ENCODE peak calls at places on chromosomes 2 and 18, in seven cellular contexts. One of them, this sample, is unnamed.

GRCh38 chr2:20522311-20522710 is 75.4 kb downstream of the RHOB start:
- DNase-seq in psoas muscle: no peak
- DNase-seq in hepatocyte: no peak
- DNase-seq in MM.1S: no peak
- DNase-seq in endodermal cell: no peak
- DNase-seq in cardiac muscle cell: no peak
- DNase-seq in pancreas: no peak
- DNase-seq in this sample: no peak

GRCh38 chr2:148391324-148391723 is 253.2 kb upstream of the EPC2 start:
- DNase-seq in cardiac muscle cell: no peak
- DNase-seq in psoas muscle: no peak
- DNase-seq in pancreas: no peak
- DNase-seq in hepatocyte: no peak
- DNase-seq in endodermal cell: no peak
- DNase-seq in MM.1S: no peak
- DNase-seq in this sample: no peak

GRCh38 chr2:228876296-228876695 is 394.8 kb downstream of the PID1 start:
- DNase-seq in hepatocyte: no peak
- DNase-seq in psoas muscle: no peak
- DNase-seq in endodermal cell: no peak
- DNase-seq in pancreas: no peak
- DNase-seq in cardiac muscle cell: no peak
- DNase-seq in MM.1S: no peak
- DNase-seq in this sample: no peak

GRCh38 chr2:120552800-120553471 is 182.7 kb upstream of the GLI2 start:
- DNase-seq in MM.1S: peak; percentile 37
- DNase-seq in pancreas: peak; percentile 96
- DNase-seq in endodermal cell: peak; percentile 98
- DNase-seq in hepatocyte: peak; percentile 93
- DNase-seq in cardiac muscle cell: peak; percentile 82
- DNase-seq in psoas muscle: peak; percentile 96
- DNase-seq in this sample: peak; percentile 93

GRCh38 chr18:14074187-14074586 is 58.0 kb downstream of the ZNF519 start:
- DNase-seq in endodermal cell: peak; percentile 69
- DNase-seq in MM.1S: no peak
- DNase-seq in psoas muscle: no peak
- DNase-seq in pancreas: no peak
- DNase-seq in hepatocyte: no peak
- DNase-seq in cardiac muscle cell: no peak
- DNase-seq in this sample: no peak

GRCh38 chr2:158504088-158504487 is 47.3 kb downstream of the PKP4 start:
- DNase-seq in endodermal cell: no peak
- DNase-seq in psoas muscle: no peak
- DNase-seq in cardiac muscle cell: no peak
- DNase-seq in hepatocyte: no peak
- DNase-seq in pancreas: no peak
- DNase-seq in MM.1S: no peak
- DNase-seq in this sample: no peak

GRCh38 chr2:14569294-14569693 is 63.2 kb upstream of the LRATD1 start:
- DNase-seq in endodermal cell: no peak
- DNase-seq in cardiac muscle cell: no peak
- DNase-seq in psoas muscle: no peak
- DNase-seq in MM.1S: no peak
- DNase-seq in hepatocyte: no peak
- DNase-seq in pancreas: no peak
- DNase-seq in this sample: no peak

GRCh38 chr18:46069524-46069923 is 2.5 kb downstream of the PSTPIP2 start:
- DNase-seq in psoas muscle: no peak
- DNase-seq in MM.1S: no peak
- DNase-seq in cardiac muscle cell: no peak
- DNase-seq in endodermal cell: no peak
- DNase-seq in hepatocyte: no peak
- DNase-seq in pancreas: no peak
- DNase-seq in this sample: no peak

GRCh38 chr18:76494181-76494540 is 881 bp downstream of the ZNF516 start:
- DNase-seq in hepatocyte: peak; percentile 70
- DNase-seq in pancreas: no peak
- DNase-seq in MM.1S: no peak
- DNase-seq in psoas muscle: peak; percentile 61
- DNase-seq in endodermal cell: peak; percentile 78
- DNase-seq in cardiac muscle cell: peak; percentile 66
- DNase-seq in this sample: no peak

GRCh38 chr2:154556146-154556545 is 142.3 kb upstream of the KCNJ3 start:
- DNase-seq in endodermal cell: no peak
- DNase-seq in psoas muscle: no peak
- DNase-seq in MM.1S: peak; percentile 76
- DNase-seq in cardiac muscle cell: no peak
- DNase-seq in pancreas: no peak
- DNase-seq in hepatocyte: no peak
- DNase-seq in this sample: no peak

GRCh38 chr18:59514193-59514592 is 155.1 kb upstream of the LMAN1 start:
- DNase-seq in endodermal cell: no peak
- DNase-seq in pancreas: no peak
- DNase-seq in psoas muscle: peak; percentile 82
- DNase-seq in cardiac muscle cell: peak; percentile 78
- DNase-seq in hepatocyte: peak; percentile 58
- DNase-seq in MM.1S: no peak
- DNase-seq in this sample: peak; percentile 82

GRCh38 chr2:73292316-73292905 is 937 bp downstream of the EGR4 start:
- DNase-seq in cardiac muscle cell: no peak
- DNase-seq in MM.1S: no peak
- DNase-seq in endodermal cell: peak; percentile 58
- DNase-seq in psoas muscle: no peak
- DNase-seq in pancreas: no peak
- DNase-seq in hepatocyte: no peak
- DNase-seq in this sample: no peak

GRCh38 chr2:197972017-197972416 is 167.6 kb downstream of the PLCL1 start:
- DNase-seq in MM.1S: no peak
- DNase-seq in pancreas: no peak
- DNase-seq in cardiac muscle cell: no peak
- DNase-seq in hepatocyte: peak; percentile 28
- DNase-seq in endodermal cell: no peak
- DNase-seq in psoas muscle: no peak
- DNase-seq in this sample: no peak

GRCh38 chr2:43609304-43609883 is 13.6 kb upstream of the THADA start:
- DNase-seq in cardiac muscle cell: peak; percentile 70
- DNase-seq in hepatocyte: peak; percentile 77
- DNase-seq in psoas muscle: no peak
- DNase-seq in pancreas: no peak
- DNase-seq in MM.1S: peak; percentile 55
- DNase-seq in endodermal cell: peak; percentile 72
- DNase-seq in this sample: no peak

GRCh38 chr2:130760754-130761751 is 5.7 kb downstream of the AMER3 start:
- DNase-seq in hepatocyte: no peak
- DNase-seq in endodermal cell: no peak
- DNase-seq in psoas muscle: no peak
- DNase-seq in pancreas: no peak
- DNase-seq in MM.1S: no peak
- DNase-seq in cardiac muscle cell: no peak
- DNase-seq in this sample: no peak

GRCh38 chr2:138752231-138752956 is 27.8 kb downstream of the NXPH2 start:
- DNase-seq in MM.1S: no peak
- DNase-seq in cardiac muscle cell: no peak
- DNase-seq in pancreas: no peak
- DNase-seq in endodermal cell: no peak
- DNase-seq in psoas muscle: no peak
- DNase-seq in hepatocyte: peak; percentile 9
- DNase-seq in this sample: no peak

DNA sequence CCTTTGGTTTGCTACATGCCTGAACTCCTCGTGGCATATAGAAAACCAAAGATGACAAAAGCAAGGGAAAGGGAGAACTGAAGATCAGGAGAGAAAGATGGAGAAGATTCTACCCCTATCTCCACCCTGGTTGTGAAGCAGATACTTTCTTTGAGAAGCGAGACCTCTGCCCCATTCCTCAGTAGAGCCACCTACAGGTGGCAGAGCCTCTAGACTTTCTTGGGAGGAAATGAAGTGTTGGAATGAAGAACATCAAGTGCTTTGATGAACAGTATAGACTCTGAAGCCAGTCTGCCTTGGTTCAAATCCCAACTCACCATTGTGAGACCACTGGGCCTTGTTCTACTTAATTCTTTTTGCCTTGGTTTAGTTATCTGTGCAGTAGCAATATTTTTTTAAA is 348.8 kb upstream of the ETAA1 start:
- DNase-seq in hepatocyte: no peak
- DNase-seq in MM.1S: no peak
- DNase-seq in psoas muscle: no peak
- DNase-seq in endodermal cell: no peak
- DNase-seq in pancreas: no peak
- DNase-seq in cardiac muscle cell: no peak
- DNase-seq in this sample: no peak
- TF ChIP-seq CTCF in hepatocyte: no peak
- TF ChIP-seq CTCF in MM.1S: no peak
- TF ChIP-seq CTCF in psoas muscle: no peak
- TF ChIP-seq CTCF in endodermal cell: peak; percentile 62
- TF ChIP-seq CTCF in pancreas: no peak
- TF ChIP-seq CTCF in cardiac muscle cell: no peak
- TF ChIP-seq CTCF in this sample: no peak

DNA sequence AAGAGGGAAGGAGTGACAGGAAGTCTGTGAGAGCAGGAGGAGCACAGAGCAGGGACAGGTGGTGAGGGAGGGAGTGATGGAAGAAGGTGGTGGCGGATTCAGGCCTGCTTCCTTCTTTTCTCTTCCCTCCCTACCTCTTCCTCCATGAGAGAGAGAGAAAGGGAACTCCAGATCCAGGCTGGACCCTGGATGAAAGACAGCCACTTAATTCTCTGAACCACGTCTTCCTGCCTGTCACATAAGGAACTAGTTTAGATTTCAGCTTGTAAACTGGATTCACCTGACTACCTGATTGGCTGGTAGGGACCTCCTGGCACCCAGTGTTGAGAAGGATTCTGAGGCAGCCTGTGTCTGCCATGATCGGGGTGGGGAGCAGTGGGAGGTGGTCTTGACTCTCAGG is 48.9 kb downstream of the PAX8 start:
- DNase-seq in hepatocyte: no peak
- DNase-seq in MM.1S: no peak
- DNase-seq in pancreas: no peak
- DNase-seq in psoas muscle: no peak
- DNase-seq in cardiac muscle cell: no peak
- DNase-seq in endodermal cell: no peak
- DNase-seq in this sample: no peak
- H3K4me1 ChIP-seq in hepatocyte: peaks cover 12% of the 10 kb centered on the region
- H3K4me1 ChIP-seq in MM.1S: no peaks in the 10 kb centered on the region
- H3K4me1 ChIP-seq in pancreas: no peaks in the 10 kb centered on the region
- H3K4me1 ChIP-seq in psoas muscle: no peaks in the 10 kb centered on the region
- H3K4me1 ChIP-seq in cardiac muscle cell: peaks cover 37% of the 10 kb centered on the region
- H3K4me1 ChIP-seq in endodermal cell: peaks cover 5% of the 10 kb centered on the region
- H3K4me1 ChIP-seq in this sample: peaks cover 3% of the 10 kb centered on the region

GRCh38 chr18:35040988-35041751 is at the start of gene MAPRE2:
- DNase-seq in hepatocyte: peak; percentile 99
- DNase-seq in psoas muscle: peak; percentile 100
- DNase-seq in MM.1S: peak; percentile 97
- DNase-seq in endodermal cell: peak; percentile 99
- DNase-seq in cardiac muscle cell: peak; percentile 99
- DNase-seq in pancreas: peak; percentile 99
- DNase-seq in this sample: peak; percentile 99

GRCh38 chr18:35042389-35043066 is 1.3 kb downstream of the MAPRE2 start:
- DNase-seq in MM.1S: peak; percentile 31
- DNase-seq in psoas muscle: no peak
- DNase-seq in endodermal cell: no peak
- DNase-seq in pancreas: no peak
- DNase-seq in hepatocyte: no peak
- DNase-seq in cardiac muscle cell: no peak
- DNase-seq in this sample: no peak

GRCh38 chr18:35040638-35040987 is 600 bp upstream of the MAPRE2 start:
- DNase-seq in cardiac muscle cell: no peak
- DNase-seq in endodermal cell: no peak
- DNase-seq in psoas muscle: no peak
- DNase-seq in pancreas: no peak
- DNase-seq in MM.1S: no peak
- DNase-seq in hepatocyte: no peak
- DNase-seq in this sample: no peak

GRCh38 chr18:35043207-35043606 is 2.0 kb downstream of the MAPRE2 start:
- DNase-seq in pancreas: no peak
- DNase-seq in MM.1S: no peak
- DNase-seq in cardiac muscle cell: no peak
- DNase-seq in hepatocyte: no peak
- DNase-seq in endodermal cell: no peak
- DNase-seq in psoas muscle: no peak
- DNase-seq in this sample: no peak

GRCh38 chr18:35041752-35042379 is 653 bp downstream of the MAPRE2 start:
- DNase-seq in hepatocyte: no peak
- DNase-seq in pancreas: no peak
- DNase-seq in endodermal cell: peak; percentile 59
- DNase-seq in cardiac muscle cell: peak; percentile 20
- DNase-seq in psoas muscle: no peak
- DNase-seq in MM.1S: peak; percentile 13
- DNase-seq in this sample: no peak
- TF ChIP-seq CTCF in hepatocyte: no peak
- TF ChIP-seq CTCF in pancreas: no peak
- TF ChIP-seq CTCF in endodermal cell: peak; percentile 40
- TF ChIP-seq CTCF in cardiac muscle cell: no peak
- TF ChIP-seq CTCF in psoas muscle: no peak
- TF ChIP-seq CTCF in MM.1S: peak; percentile 6
- TF ChIP-seq CTCF in this sample: no peak

GRCh38 chr2:107743274-107743673 is 83.4 kb upstream of the RGPD4 start:
- DNase-seq in cardiac muscle cell: no peak
- DNase-seq in psoas muscle: no peak
- DNase-seq in MM.1S: no peak
- DNase-seq in hepatocyte: no peak
- DNase-seq in pancreas: no peak
- DNase-seq in endodermal cell: no peak
- DNase-seq in this sample: no peak

GRCh38 chr2:107745100-107745499 is 81.6 kb upstream of the RGPD4 start:
- DNase-seq in pancreas: no peak
- DNase-seq in cardiac muscle cell: no peak
- DNase-seq in psoas muscle: no peak
- DNase-seq in hepatocyte: no peak
- DNase-seq in endodermal cell: no peak
- DNase-seq in MM.1S: no peak
- DNase-seq in this sample: no peak

GRCh38 chr2:107740300-107740699 is 86.4 kb upstream of the RGPD4 start:
- DNase-seq in MM.1S: no peak
- DNase-seq in endodermal cell: no peak
- DNase-seq in pancreas: no peak
- DNase-seq in psoas muscle: no peak
- DNase-seq in cardiac muscle cell: no peak
- DNase-seq in hepatocyte: no peak
- DNase-seq in this sample: no peak

GRCh38 chr2:107738268-107738667 is 88.4 kb upstream of the RGPD4 start:
- DNase-seq in endodermal cell: no peak
- DNase-seq in psoas muscle: no peak
- DNase-seq in MM.1S: no peak
- DNase-seq in cardiac muscle cell: no peak
- DNase-seq in pancreas: no peak
- DNase-seq in hepatocyte: no peak
- DNase-seq in this sample: no peak

DNA sequence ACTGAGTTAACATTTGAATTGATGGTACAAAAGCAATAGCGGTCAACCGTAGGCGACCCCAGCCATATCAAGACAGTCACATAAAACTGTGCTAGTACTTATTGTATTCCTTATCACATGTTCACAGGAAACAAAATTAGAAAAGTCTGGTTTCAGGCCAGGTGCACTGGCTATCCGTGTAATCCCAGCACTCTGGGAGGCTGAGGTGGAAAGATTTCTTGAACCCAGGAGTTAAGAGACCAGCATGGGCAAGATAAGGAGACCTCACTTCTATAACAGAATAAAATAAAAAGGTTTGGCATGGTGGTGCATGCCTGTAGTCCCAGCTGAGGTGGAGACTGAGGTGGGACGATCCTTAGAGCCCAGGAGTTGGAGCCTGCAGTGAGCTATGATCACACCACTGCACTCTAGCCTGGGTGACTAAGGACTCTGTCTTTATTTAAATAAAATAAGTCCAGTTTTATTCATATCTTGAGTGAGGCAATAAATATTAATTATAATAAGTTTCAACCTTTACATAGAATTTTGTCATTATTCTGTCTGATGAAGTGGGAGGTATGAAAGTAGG is 84.1 kb upstream of the RGPD4 start:
- DNase-seq in psoas muscle: no peak
- DNase-seq in endodermal cell: no peak
- DNase-seq in MM.1S: no peak
- DNase-seq in hepatocyte: no peak
- DNase-seq in cardiac muscle cell: no peak
- DNase-seq in pancreas: no peak
- DNase-seq in this sample: no peak
- H3K4me1 ChIP-seq in psoas muscle: no peaks in the 10 kb centered on the region
- H3K4me1 ChIP-seq in endodermal cell: no peaks in the 10 kb centered on the region
- H3K4me1 ChIP-seq in MM.1S: no peaks in the 10 kb centered on the region
- H3K4me1 ChIP-seq in hepatocyte: no peaks in the 10 kb centered on the region
- H3K4me1 ChIP-seq in cardiac muscle cell: no peaks in the 10 kb centered on the region
- H3K4me1 ChIP-seq in pancreas: no peaks in the 10 kb centered on the region
- H3K4me1 ChIP-seq in this sample: no peaks in the 10 kb centered on the region